ENCODE peak calls at places on chromosome 4, in five cellular contexts. X, E, Z, T and G are unnamed samples.

GRCh38 chr4:90357117-90357710 is 230.0 kb downstream of the CCSER1 start:
- DNase-seq in X (peak), E (peak), Z (no peak), T (peak), G (no peak)

GRCh38 chr4:75745192-75745591 is 20.8 kb downstream of the USO1 start:
- DNase-seq in X (no peak), E (no peak), Z (no peak), T (peak), G (no peak)

GRCh38 chr4:114226178-114226577 is 246.7 kb upstream of the ARSJ start:
- DNase-seq in X (no peak), E (no peak), Z (no peak), T (no peak), G (no peak)

GRCh38 chr4:23934223-23934622 is 44.4 kb upstream of the PPARGC1A start:
- DNase-seq in X (no peak), E (no peak), Z (no peak), T (no peak), G (no peak)

GRCh38 chr4:84342161-84342560 is 156.9 kb downstream of the NKX6-1 start:
- DNase-seq in X (no peak), E (no peak), Z (no peak), T (no peak), G (no peak)

GRCh38 chr4:101201421-101201820 is 145.9 kb downstream of the PPP3CA start:
- DNase-seq in X (no peak), E (no peak), Z (no peak), T (no peak), G (no peak)

GRCh38 chr4:140427104-140427918 is at the start of gene CLGN:
- DNase-seq in X (no peak), E (peak), Z (peak), T (peak), G (peak)

GRCh38 chr4:108270466-108271450 is 102.0 kb upstream of the LEF1 start:
- DNase-seq in X (peak), E (no peak), Z (no peak), T (peak), G (no peak)

GRCh38 chr4:22237155-22237751 is 278.6 kb downstream of the ADGRA3 start:
- DNase-seq in X (no peak), E (no peak), Z (peak), T (no peak), G (no peak)

GRCh38 chr4:1192091-1192492 is 19.7 kb upstream of the SPON2 start:
- DNase-seq in X (peak), E (no peak), Z (no peak), T (peak), G (no peak)

GRCh38 chr4:6246170-6246634 is 23.4 kb upstream of the WFS1 start:
- DNase-seq in X (no peak), E (no peak), Z (no peak), T (no peak), G (no peak)